ENCODE peak calls at places on chromosomes 7 and 10, in eight cellular contexts. E is HepG2, K is heart left ventricle, D is neural progenitor cell, V is astrocyte of the cerebellum, C is psoas muscle, H is foreskin fibroblast, T is Peyer's patch. Y is an unnamed sample.

GRCh38 chr10:133327651-133328357 is 8.9 kb downstream of the CALY start:
- DNase-seq in D (no peak), C (peak; percentile 42), T (no peak), H (no peak), E (no peak), K (no peak), V (no peak), Y (no peak)

GRCh38 chr7:43141091-43141490 is 28.6 kb downstream of the HECW1 start:
- DNase-seq in D (peak; percentile 29), C (no peak), K (no peak), V (peak; percentile 57), T (no peak), H (no peak), E (no peak), Y (no peak)

GRCh38 chr7:133784421-133785045 is 342.6 kb upstream of the LRGUK start:
- DNase-seq in K (no peak), T (no peak), C (no peak), H (no peak), V (no peak), E (no peak), D (no peak), Y (no peak)

GRCh38 chr7:81937091-81937490 is 167.2 kb upstream of the HGF start:
- DNase-seq in E (no peak), H (peak; percentile 20), C (no peak), V (no peak), K (no peak), T (no peak), D (no peak), Y (peak; percentile 81)

GRCh38 chr7:130791746-130792145 is 57.7 kb upstream of the KLF14 start:
- DNase-seq in V (no peak), D (no peak), E (no peak), T (no peak), H (no peak), C (no peak), K (no peak), Y (no peak)

GRCh38 chr7:16040381-16040780 is 353.9 kb upstream of the MEOX2 start:
- DNase-seq in T (no peak), K (no peak), D (peak; percentile 50), C (no peak), E (no peak), H (no peak), V (no peak), Y (no peak)

GRCh38 chr7:47670738-47671137 is 88.8 kb upstream of the TNS3 start:
- DNase-seq in E (no peak), D (no peak), H (no peak), T (peak; percentile 84), V (no peak), C (no peak), K (no peak), Y (no peak)

GRCh38 chr10:33031171-33031570 is 73.1 kb upstream of the ITGB1 start:
- DNase-seq in D (no peak), V (no peak), H (no peak), C (no peak), T (no peak), K (no peak), E (no peak), Y (no peak)

GRCh38 chr10:85168287-85168686 is 839.9 kb downstream of the CCSER2 start:
- DNase-seq in V (no peak), H (no peak), K (no peak), E (no peak), D (no peak), T (no peak), C (no peak), Y (no peak)

GRCh38 chr10:60021324-60021723 is 115.0 kb upstream of the CCDC6 start:
- DNase-seq in H (no peak), E (no peak), V (no peak), D (no peak), T (no peak), K (no peak), C (no peak), Y (no peak)

GRCh38 chr7:9013940-9014339 is 580.5 kb downstream of the NXPH1 start:
- DNase-seq in C (no peak), D (peak; percentile 25), E (no peak), T (no peak), H (no peak), V (no peak), K (no peak), Y (no peak)

GRCh38 chr10:24701447-24701846 is 22.2 kb downstream of the ARHGAP21 start:
- DNase-seq in H (no peak), E (no peak), C (no peak), V (no peak), K (no peak), D (no peak), T (no peak), Y (peak; percentile 32)

GRCh38 chr10:86592413-86592812 is 61.9 kb upstream of the OPN4 start:
- DNase-seq in H (no peak), E (peak; percentile 23), V (no peak), K (no peak), T (no peak), C (no peak), D (peak; percentile 32), Y (no peak)

GRCh38 chr7:691361-692045 is 35.0 kb upstream of the DNAAF5 start:
- DNase-seq in V (no peak), K (no peak), E (no peak), H (no peak), T (no peak), C (peak; percentile 31), D (no peak), Y (no peak)

GRCh38 chr10:130927157-130927556 is 384.4 kb downstream of the TCERG1L start:
- DNase-seq in T (no peak), H (no peak), C (no peak), V (no peak), K (no peak), D (no peak), E (no peak), Y (no peak)

DNA sequence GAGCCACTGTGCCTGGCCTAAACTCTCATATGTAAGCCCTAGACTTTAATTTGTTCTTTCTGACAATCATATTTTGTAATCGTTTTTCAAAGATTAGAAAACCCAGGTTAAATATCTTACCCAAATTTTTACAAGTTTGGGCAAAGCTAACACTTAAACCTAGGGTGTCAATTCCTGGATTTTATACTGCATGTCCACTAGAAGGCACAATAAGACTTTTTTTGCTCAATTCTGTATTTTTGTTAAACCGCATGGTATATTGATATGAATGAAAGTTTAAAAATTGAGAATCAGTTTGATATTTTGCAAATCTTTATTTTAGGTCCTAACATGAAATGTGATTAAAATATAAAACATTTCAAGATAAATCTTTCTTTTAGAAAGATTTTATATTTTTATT is 29.3 kb downstream of the DYNC2I1 start:
- DNase-seq in C (no peak), D (no peak), E (peak; percentile 12), K (no peak), H (no peak), V (no peak), T (no peak), Y (peak; percentile 30)
- TF ChIP-seq CTCF in C (peak; percentile 31), D (peak; percentile 54), E (peak; percentile 53), K (peak; percentile 15), H (peak; percentile 24), V (peak; percentile 8), T (peak; percentile 39), Y (peak; percentile 28)

GRCh38 chr10:13102002-13102794 is 2.2 kb downstream of the OPTN start:
- DNase-seq in D (no peak), H (no peak), C (peak; percentile 72), V (no peak), E (peak; percentile 51), K (no peak), T (no peak), Y (peak; percentile 48)
- H3K4me3 ChIP-seq in D (no peak overlapping the region), H (peak overlapping the region; percentile 54), C (peak overlapping the region; percentile 99), V (no peak overlapping the region), E (peak overlapping the region; percentile 51), K (peak overlapping the region; percentile 96), T (peak overlapping the region; percentile 35), Y (peak overlapping the region; percentile 89)

GRCh38 chr7:23524473-23524872 is 7.3 kb downstream of the TRA2A start:
- DNase-seq in K (no peak), V (no peak), T (no peak), E (no peak), C (no peak), D (no peak), H (no peak), Y (no peak)

GRCh38 chr7:23514755-23515154 is 17.0 kb downstream of the TRA2A start:
- DNase-seq in H (no peak), V (no peak), E (no peak), D (no peak), C (no peak), T (no peak), K (no peak), Y (no peak)

GRCh38 chr7:23523486-23524075 is 8.2 kb downstream of the TRA2A start:
- DNase-seq in K (no peak), T (no peak), C (no peak), D (no peak), H (no peak), E (no peak), V (no peak), Y (no peak)

GRCh38 chr7:23520582-23520981 is 11.2 kb downstream of the TRA2A start:
- DNase-seq in D (no peak), K (no peak), H (no peak), T (no peak), E (no peak), V (no peak), C (no peak), Y (no peak)
- TF ChIP-seq CTCF in D (peak; percentile 32), K (no peak), H (no peak), T (no peak), E (peak; percentile 46), V (peak; percentile 21), C (no peak), Y (peak; percentile 6)

GRCh38 chr10:103691267-103691666 is 164.1 kb downstream of the SH3PXD2A start:
- DNase-seq in H (no peak), D (no peak), C (no peak), T (no peak), K (no peak), V (no peak), E (no peak), Y (no peak)

GRCh38 chr10:103693070-103693811 is 162.1 kb downstream of the SH3PXD2A start:
- DNase-seq in H (no peak), K (no peak), T (peak; percentile 51), D (peak; percentile 75), V (no peak), C (peak; percentile 64), E (no peak), Y (no peak)

GRCh38 chr10:103693812-103694205 is 161.6 kb downstream of the SH3PXD2A start:
- DNase-seq in K (no peak), H (no peak), T (no peak), E (no peak), D (no peak), C (no peak), V (no peak), Y (no peak)

GRCh38 chr10:103691723-103692380 is 163.5 kb downstream of the SH3PXD2A start:
- DNase-seq in E (no peak), C (no peak), D (peak; percentile 60), T (peak; percentile 55), V (no peak), K (no peak), H (no peak), Y (no peak)

DNA sequence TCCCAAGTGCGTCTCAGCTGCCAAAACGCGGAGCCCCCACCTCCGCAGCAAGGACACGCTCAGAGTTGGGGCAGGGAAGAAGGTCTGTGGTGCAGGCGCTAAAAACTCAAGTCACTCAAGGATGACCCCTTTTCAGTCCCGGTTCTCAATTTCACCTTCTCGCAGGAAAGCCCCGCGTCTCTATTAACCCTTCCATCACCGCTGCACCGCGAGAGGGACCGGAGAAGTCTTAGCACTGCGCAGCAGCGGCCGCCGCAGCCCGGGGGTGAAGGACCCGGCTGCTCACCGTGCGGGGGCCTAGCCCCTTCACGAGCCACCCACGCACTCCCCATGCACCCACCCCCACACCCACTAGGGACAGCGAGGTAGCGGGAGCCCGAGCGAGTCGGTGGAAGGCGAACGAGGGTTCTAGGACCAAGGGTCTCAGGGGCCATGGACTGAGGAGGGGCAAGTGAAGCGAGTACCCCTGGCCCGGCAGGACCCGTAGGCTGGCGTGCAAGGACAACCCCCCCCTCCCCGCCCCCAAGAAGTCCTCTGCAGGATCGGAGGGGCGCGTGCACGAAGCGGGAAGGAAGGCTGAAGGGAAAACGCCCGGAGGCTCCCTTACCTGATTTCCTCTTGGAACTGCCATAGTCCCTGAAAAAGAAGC is 162.8 kb downstream of the SH3PXD2A start:
- DNase-seq in V (no peak), K (no peak), C (no peak), T (peak; percentile 53), D (peak; percentile 62), H (no peak), E (no peak), Y (no peak)
- H3K4me3 ChIP-seq in V (peak overlapping the region; percentile 30), K (peak overlapping the region; percentile 36), C (peak overlapping the region; percentile 45), T (peak overlapping the region; percentile 56), D (peak overlapping the region; percentile 65), H (peak overlapping the region; percentile 40), E (no peak overlapping the region), Y (peak overlapping the region; percentile 30)